ENCODE peak calls at places on chromosome 11, in ten cellular contexts. One of them, this sample, is unnamed.

GRCh38 chr11:89161949-89162348 is 15.7 kb upstream of the TYR start:
- DNase-seq in EL: no peak
- DNase-seq in posterior cingulate gyrus: no peak
- DNase-seq in activated T-cell treated with anti-CD3 and anti-CD28 coated beads, Interleukin-2, amount 50 U/mL, for 48 hours: no peak
- DNase-seq in stimulated activated CD4-positive, alpha-beta T cell treated with anti-CD3 and anti-CD28 coated beads, Interleukin-2, amount 100 ng/mL, for 48 hours: no peak
- DNase-seq in activated T-helper 1 cell treated with anti-CD3 and anti-CD28 coated beads, Interleukin-2, amount 50 U/mL, for 16 hours: no peak
- DNase-seq in HTR-8/SVneo: no peak
- DNase-seq in WTC11: no peak
- DNase-seq in stimulated activated CD8-positive, alpha-beta memory T cell treated with anti-CD3 and anti-CD28 coated beads, Interleukin-15, amount 100 ng/mL, for 1 hour: no peak
- DNase-seq in GM10248: no peak
- DNase-seq in this sample: no peak

GRCh38 chr11:94681140-94681539 is 87.0 kb upstream of the AMOTL1 start:
- DNase-seq in stimulated activated CD4-positive, alpha-beta T cell treated with anti-CD3 and anti-CD28 coated beads, Interleukin-2, amount 100 ng/mL, for 48 hours: no peak
- DNase-seq in WTC11: no peak
- DNase-seq in stimulated activated CD8-positive, alpha-beta memory T cell treated with anti-CD3 and anti-CD28 coated beads, Interleukin-15, amount 100 ng/mL, for 1 hour: no peak
- DNase-seq in activated T-helper 1 cell treated with anti-CD3 and anti-CD28 coated beads, Interleukin-2, amount 50 U/mL, for 16 hours: no peak
- DNase-seq in posterior cingulate gyrus: no peak
- DNase-seq in EL: no peak
- DNase-seq in HTR-8/SVneo: no peak
- DNase-seq in GM10248: no peak
- DNase-seq in activated T-cell treated with anti-CD3 and anti-CD28 coated beads, Interleukin-2, amount 50 U/mL, for 48 hours: no peak
- DNase-seq in this sample: no peak

GRCh38 chr11:108768370-108768769 is 103.5 kb downstream of the DDX10 start:
- DNase-seq in WTC11: no peak
- DNase-seq in activated T-helper 1 cell treated with anti-CD3 and anti-CD28 coated beads, Interleukin-2, amount 50 U/mL, for 16 hours: no peak
- DNase-seq in EL: no peak
- DNase-seq in stimulated activated CD4-positive, alpha-beta T cell treated with anti-CD3 and anti-CD28 coated beads, Interleukin-2, amount 100 ng/mL, for 48 hours: no peak
- DNase-seq in stimulated activated CD8-positive, alpha-beta memory T cell treated with anti-CD3 and anti-CD28 coated beads, Interleukin-15, amount 100 ng/mL, for 1 hour: no peak
- DNase-seq in GM10248: no peak
- DNase-seq in posterior cingulate gyrus: no peak
- DNase-seq in activated T-cell treated with anti-CD3 and anti-CD28 coated beads, Interleukin-2, amount 50 U/mL, for 48 hours: no peak
- DNase-seq in HTR-8/SVneo: no peak
- DNase-seq in this sample: no peak

GRCh38 chr11:111798279-111798678 is 32.1 kb upstream of the PPP2R1B start:
- DNase-seq in WTC11: no peak
- DNase-seq in stimulated activated CD8-positive, alpha-beta memory T cell treated with anti-CD3 and anti-CD28 coated beads, Interleukin-15, amount 100 ng/mL, for 1 hour: no peak
- DNase-seq in activated T-helper 1 cell treated with anti-CD3 and anti-CD28 coated beads, Interleukin-2, amount 50 U/mL, for 16 hours: no peak
- DNase-seq in activated T-cell treated with anti-CD3 and anti-CD28 coated beads, Interleukin-2, amount 50 U/mL, for 48 hours: no peak
- DNase-seq in posterior cingulate gyrus: no peak
- DNase-seq in EL: no peak
- DNase-seq in GM10248: no peak
- DNase-seq in HTR-8/SVneo: no peak
- DNase-seq in stimulated activated CD4-positive, alpha-beta T cell treated with anti-CD3 and anti-CD28 coated beads, Interleukin-2, amount 100 ng/mL, for 48 hours: no peak
- DNase-seq in this sample: no peak

GRCh38 chr11:122100222-122101080 is 15.6 kb downstream of the BLID start:
- DNase-seq in stimulated activated CD4-positive, alpha-beta T cell treated with anti-CD3 and anti-CD28 coated beads, Interleukin-2, amount 100 ng/mL, for 48 hours: no peak
- DNase-seq in posterior cingulate gyrus: peak; percentile 64
- DNase-seq in EL: peak; percentile 85
- DNase-seq in GM10248: no peak
- DNase-seq in activated T-helper 1 cell treated with anti-CD3 and anti-CD28 coated beads, Interleukin-2, amount 50 U/mL, for 16 hours: no peak
- DNase-seq in WTC11: peak; percentile 54
- DNase-seq in activated T-cell treated with anti-CD3 and anti-CD28 coated beads, Interleukin-2, amount 50 U/mL, for 48 hours: no peak
- DNase-seq in stimulated activated CD8-positive, alpha-beta memory T cell treated with anti-CD3 and anti-CD28 coated beads, Interleukin-15, amount 100 ng/mL, for 1 hour: no peak
- DNase-seq in HTR-8/SVneo: no peak
- DNase-seq in this sample: no peak

GRCh38 chr11:69860244-69860643 is 41.0 kb upstream of the FGF3 start:
- DNase-seq in WTC11: no peak
- DNase-seq in stimulated activated CD4-positive, alpha-beta T cell treated with anti-CD3 and anti-CD28 coated beads, Interleukin-2, amount 100 ng/mL, for 48 hours: no peak
- DNase-seq in HTR-8/SVneo: no peak
- DNase-seq in activated T-cell treated with anti-CD3 and anti-CD28 coated beads, Interleukin-2, amount 50 U/mL, for 48 hours: no peak
- DNase-seq in stimulated activated CD8-positive, alpha-beta memory T cell treated with anti-CD3 and anti-CD28 coated beads, Interleukin-15, amount 100 ng/mL, for 1 hour: no peak
- DNase-seq in posterior cingulate gyrus: no peak
- DNase-seq in activated T-helper 1 cell treated with anti-CD3 and anti-CD28 coated beads, Interleukin-2, amount 50 U/mL, for 16 hours: no peak
- DNase-seq in GM10248: no peak
- DNase-seq in EL: no peak
- DNase-seq in this sample: no peak

GRCh38 chr11:11706022-11706421 is 84.2 kb upstream of the GALNT18 start:
- DNase-seq in EL: peak; percentile 6
- DNase-seq in HTR-8/SVneo: no peak
- DNase-seq in WTC11: no peak
- DNase-seq in GM10248: no peak
- DNase-seq in stimulated activated CD8-positive, alpha-beta memory T cell treated with anti-CD3 and anti-CD28 coated beads, Interleukin-15, amount 100 ng/mL, for 1 hour: no peak
- DNase-seq in activated T-helper 1 cell treated with anti-CD3 and anti-CD28 coated beads, Interleukin-2, amount 50 U/mL, for 16 hours: no peak
- DNase-seq in posterior cingulate gyrus: no peak
- DNase-seq in activated T-cell treated with anti-CD3 and anti-CD28 coated beads, Interleukin-2, amount 50 U/mL, for 48 hours: no peak
- DNase-seq in stimulated activated CD4-positive, alpha-beta T cell treated with anti-CD3 and anti-CD28 coated beads, Interleukin-2, amount 100 ng/mL, for 48 hours: no peak
- DNase-seq in this sample: no peak

GRCh38 chr11:41003339-41003992 is 456.0 kb downstream of the LRRC4C start:
- DNase-seq in GM10248: no peak
- DNase-seq in stimulated activated CD8-positive, alpha-beta memory T cell treated with anti-CD3 and anti-CD28 coated beads, Interleukin-15, amount 100 ng/mL, for 1 hour: no peak
- DNase-seq in stimulated activated CD4-positive, alpha-beta T cell treated with anti-CD3 and anti-CD28 coated beads, Interleukin-2, amount 100 ng/mL, for 48 hours: no peak
- DNase-seq in posterior cingulate gyrus: no peak
- DNase-seq in activated T-cell treated with anti-CD3 and anti-CD28 coated beads, Interleukin-2, amount 50 U/mL, for 48 hours: no peak
- DNase-seq in HTR-8/SVneo: no peak
- DNase-seq in WTC11: no peak
- DNase-seq in activated T-helper 1 cell treated with anti-CD3 and anti-CD28 coated beads, Interleukin-2, amount 50 U/mL, for 16 hours: no peak
- DNase-seq in EL: no peak
- DNase-seq in this sample: no peak

GRCh38 chr11:64848779-64849599 is 4.5 kb upstream of the CDC42BPG start:
- DNase-seq in stimulated activated CD4-positive, alpha-beta T cell treated with anti-CD3 and anti-CD28 coated beads, Interleukin-2, amount 100 ng/mL, for 48 hours: no peak
- DNase-seq in EL: no peak
- DNase-seq in GM10248: no peak
- DNase-seq in posterior cingulate gyrus: no peak
- DNase-seq in HTR-8/SVneo: no peak
- DNase-seq in stimulated activated CD8-positive, alpha-beta memory T cell treated with anti-CD3 and anti-CD28 coated beads, Interleukin-15, amount 100 ng/mL, for 1 hour: no peak
- DNase-seq in WTC11: peak; percentile 77
- DNase-seq in activated T-helper 1 cell treated with anti-CD3 and anti-CD28 coated beads, Interleukin-2, amount 50 U/mL, for 16 hours: no peak
- DNase-seq in activated T-cell treated with anti-CD3 and anti-CD28 coated beads, Interleukin-2, amount 50 U/mL, for 48 hours: no peak
- DNase-seq in this sample: no peak

GRCh38 chr11:62857541-62857982 is 18.2 kb upstream of the WDR74 start:
- DNase-seq in posterior cingulate gyrus: no peak
- DNase-seq in HTR-8/SVneo: no peak
- DNase-seq in activated T-helper 1 cell treated with anti-CD3 and anti-CD28 coated beads, Interleukin-2, amount 50 U/mL, for 16 hours: no peak
- DNase-seq in activated T-cell treated with anti-CD3 and anti-CD28 coated beads, Interleukin-2, amount 50 U/mL, for 48 hours: no peak
- DNase-seq in stimulated activated CD4-positive, alpha-beta T cell treated with anti-CD3 and anti-CD28 coated beads, Interleukin-2, amount 100 ng/mL, for 48 hours: no peak
- DNase-seq in stimulated activated CD8-positive, alpha-beta memory T cell treated with anti-CD3 and anti-CD28 coated beads, Interleukin-15, amount 100 ng/mL, for 1 hour: no peak
- DNase-seq in GM10248: no peak
- DNase-seq in WTC11: no peak
- DNase-seq in EL: peak; percentile 42
- DNase-seq in this sample: no peak

GRCh38 chr11:36421546-36422155 is 88.4 kb downstream of the TRAF6 start:
- DNase-seq in HTR-8/SVneo: no peak
- DNase-seq in activated T-helper 1 cell treated with anti-CD3 and anti-CD28 coated beads, Interleukin-2, amount 50 U/mL, for 16 hours: no peak
- DNase-seq in WTC11: no peak
- DNase-seq in posterior cingulate gyrus: no peak
- DNase-seq in GM10248: no peak
- DNase-seq in stimulated activated CD4-positive, alpha-beta T cell treated with anti-CD3 and anti-CD28 coated beads, Interleukin-2, amount 100 ng/mL, for 48 hours: no peak
- DNase-seq in EL: no peak
- DNase-seq in stimulated activated CD8-positive, alpha-beta memory T cell treated with anti-CD3 and anti-CD28 coated beads, Interleukin-15, amount 100 ng/mL, for 1 hour: no peak
- DNase-seq in activated T-cell treated with anti-CD3 and anti-CD28 coated beads, Interleukin-2, amount 50 U/mL, for 48 hours: no peak
- DNase-seq in this sample: no peak

GRCh38 chr11:59944761-59945160 is 6.5 kb downstream of the OOSP1 start:
- DNase-seq in activated T-helper 1 cell treated with anti-CD3 and anti-CD28 coated beads, Interleukin-2, amount 50 U/mL, for 16 hours: no peak
- DNase-seq in WTC11: no peak
- DNase-seq in stimulated activated CD4-positive, alpha-beta T cell treated with anti-CD3 and anti-CD28 coated beads, Interleukin-2, amount 100 ng/mL, for 48 hours: no peak
- DNase-seq in HTR-8/SVneo: no peak
- DNase-seq in activated T-cell treated with anti-CD3 and anti-CD28 coated beads, Interleukin-2, amount 50 U/mL, for 48 hours: no peak
- DNase-seq in posterior cingulate gyrus: no peak
- DNase-seq in EL: no peak
- DNase-seq in GM10248: no peak
- DNase-seq in stimulated activated CD8-positive, alpha-beta memory T cell treated with anti-CD3 and anti-CD28 coated beads, Interleukin-15, amount 100 ng/mL, for 1 hour: no peak
- DNase-seq in this sample: peak; percentile 42

GRCh38 chr11:47466701-47467250 is 17.8 kb upstream of the RAPSN start:
- DNase-seq in GM10248: no peak
- DNase-seq in posterior cingulate gyrus: peak; percentile 64
- DNase-seq in stimulated activated CD8-positive, alpha-beta memory T cell treated with anti-CD3 and anti-CD28 coated beads, Interleukin-15, amount 100 ng/mL, for 1 hour: no peak
- DNase-seq in WTC11: no peak
- DNase-seq in HTR-8/SVneo: no peak
- DNase-seq in EL: peak; percentile 55
- DNase-seq in activated T-helper 1 cell treated with anti-CD3 and anti-CD28 coated beads, Interleukin-2, amount 50 U/mL, for 16 hours: no peak
- DNase-seq in activated T-cell treated with anti-CD3 and anti-CD28 coated beads, Interleukin-2, amount 50 U/mL, for 48 hours: no peak
- DNase-seq in stimulated activated CD4-positive, alpha-beta T cell treated with anti-CD3 and anti-CD28 coated beads, Interleukin-2, amount 100 ng/mL, for 48 hours: no peak
- DNase-seq in this sample: no peak